ENCODE peak calls at places on chromosomes 3 and 15, in five cellular contexts. K is hypothalamus; R is A673; T is activated CD8-positive, alpha-beta T cell treated with anti-CD3 and anti-CD28 coated beads for 36 hours; B is Ammon's horn. U is an unnamed sample.

GRCh38 chr3:173401369-173401768 is 3.8 kb downstream of the NLGN1 start:
- DNase-seq in T (no peak), B (no peak), R (no peak), K (no peak), U (no peak)

GRCh38 chr3:130950641-130951040 is 56.8 kb downstream of the ATP2C1 start:
- DNase-seq in R (no peak), T (no peak), B (no peak), K (no peak), U (no peak)

GRCh38 chr15:39747326-39747725 is 35.3 kb downstream of the FSIP1 start:
- DNase-seq in T (no peak), R (no peak), B (peak; percentile 20), K (no peak), U (no peak)

GRCh38 chr15:49860101-49860500 is 239.3 kb downstream of the DTWD1 start:
- DNase-seq in K (no peak), T (no peak), R (no peak), B (no peak), U (no peak)

GRCh38 chr3:190252080-190252479 is 70.2 kb downstream of the CLDN1 start:
- DNase-seq in B (no peak), R (peak; percentile 74), T (no peak), K (no peak), U (no peak)

GRCh38 chr3:143447491-143447890 is 327.9 kb downstream of the CHST2 start:
- DNase-seq in R (no peak), B (no peak), T (no peak), K (no peak), U (no peak)

GRCh38 chr15:92051726-92052125 is 198.2 kb downstream of the SLCO3A1 start:
- DNase-seq in T (no peak), K (no peak), B (no peak), R (no peak), U (no peak)

GRCh38 chr3:32384938-32385337 is 6.7 kb upstream of the CMTM7 start:
- DNase-seq in T (no peak), B (no peak), R (no peak), K (no peak), U (no peak)

GRCh38 chr3:140186421-140186920 is 251.5 kb downstream of the CLSTN2 start:
- DNase-seq in R (peak; percentile 39), T (no peak), K (no peak), B (peak; percentile 62), U (no peak)

GRCh38 chr15:41937568-41937923 is 34.8 kb downstream of the EHD4 start:
- DNase-seq in R (no peak), B (no peak), T (no peak), K (no peak), U (no peak)

GRCh38 chr3:168051579-168052183 is 44.0 kb downstream of the GOLIM4 start:
- DNase-seq in R (no peak), B (no peak), K (no peak), T (no peak), U (no peak)

GRCh38 chr15:91584895-91585294 is 268.6 kb upstream of the SLCO3A1 start:
- DNase-seq in T (no peak), K (no peak), R (no peak), B (no peak), U (no peak)

GRCh38 chr3:29057326-29057725 is 223.5 kb upstream of the RBMS3 start:
- DNase-seq in K (no peak), R (no peak), B (no peak), T (no peak), U (no peak)

GRCh38 chr3:125359700-125360099 is 15.4 kb downstream of the ZNF148 start:
- DNase-seq in R (no peak), T (no peak), B (no peak), K (no peak), U (no peak)

GRCh38 chr3:15768421-15769255 is 29.1 kb downstream of the ANKRD28 start:
- DNase-seq in R (peak; percentile 77), B (peak; percentile 59), T (no peak), K (no peak), U (no peak)

GRCh38 chr15:67840747-67841634 is 1.1 kb upstream of the RNU6-1 start:
- DNase-seq in R (no peak), B (peak; percentile 51), K (no peak), T (no peak), U (peak; percentile 21)

GRCh38 chr3:4633078-4634004 is 140.2 kb downstream of the ITPR1 start:
- DNase-seq in K (no peak), B (peak; percentile 73), T (no peak), R (peak; percentile 67), U (no peak)

GRCh38 chr15:62895139-62895866 is 147.2 kb upstream of the TPM1 start:
- DNase-seq in T (no peak), R (no peak), K (no peak), B (no peak), U (no peak)

GRCh38 chr3:37139567-37140052 is 34.8 kb downstream of the LRRFIP2 start:
- DNase-seq in K (no peak), B (no peak), R (no peak), T (no peak), U (no peak)

GRCh38 chr3:47669026-47669749 is 90.5 kb upstream of the CSPG5 start:
- DNase-seq in T (no peak), B (no peak), K (no peak), R (no peak), U (no peak)

GRCh38 chr3:38370861-38371260 is 24.3 kb downstream of the XYLB start:
- DNase-seq in R (no peak), K (no peak), T (no peak), B (no peak), U (no peak)

GRCh38 chr3:27914199-27914598 is 192.1 kb upstream of the EOMES start:
- DNase-seq in T (peak; percentile 12), R (peak; percentile 34), K (no peak), B (no peak), U (no peak)

GRCh38 chr3:154616298-154616697 is 186.3 kb upstream of the GPR149 start:
- DNase-seq in K (no peak), T (no peak), R (no peak), B (no peak), U (no peak)

U was measured in occipital lobe.